ENCODE peak calls at places on chromosomes 3 and 15, in seven cellular contexts. Z, D, O, C, N, W and L are unnamed samples.

GRCh38 chr15:50164458-50164857 is 17.5 kb upstream of the SLC27A2 start:
- DNase-seq in D (no peak), O (no peak), C (no peak), N (no peak), W (no peak), Z (no peak), L (no peak)

GRCh38 chr15:61228025-61228901 is 839 bp downstream of the RORA start:
- DNase-seq in C (peak), O (no peak), Z (peak), W (peak), D (peak), N (peak), L (no peak)

GRCh38 chr3:98986073-98986472 is 84.6 kb upstream of the DCBLD2 start:
- DNase-seq in N (peak), C (peak), D (peak), Z (no peak), W (peak), O (no peak), L (peak)

GRCh38 chr3:55488398-55489055 is 1.4 kb upstream of the WNT5A start:
- DNase-seq in Z (peak), C (peak), N (peak), O (peak), W (no peak), D (peak), L (peak)

GRCh38 chr3:88589131-88589530 is 439.4 kb downstream of the C3orf38 start:
- DNase-seq in Z (no peak), N (peak), W (no peak), D (no peak), O (no peak), C (no peak), L (no peak)

GRCh38 chr3:71421475-71421819 is 162.1 kb downstream of the FOXP1 start:
- DNase-seq in C (no peak), N (no peak), W (no peak), D (no peak), Z (no peak), O (no peak), L (no peak)

GRCh38 chr3:11297126-11297525 is 24.9 kb downstream of the ATG7 start:
- DNase-seq in D (no peak), O (no peak), C (no peak), N (no peak), W (no peak), Z (no peak), L (no peak)

GRCh38 chr3:107969994-107970896 is 120.6 kb downstream of the CD47 start:
- DNase-seq in W (no peak), O (no peak), Z (no peak), D (no peak), C (peak), N (no peak), L (no peak)

GRCh38 chr15:101439285-101439919 is 50.1 kb downstream of the PCSK6 start:
- DNase-seq in D (no peak), C (no peak), N (no peak), Z (no peak), W (no peak), O (no peak), L (peak)

GRCh38 chr15:37204698-37205097 is 104.3 kb upstream of the MEIS2 start:
- DNase-seq in O (no peak), N (no peak), D (no peak), C (no peak), W (no peak), Z (no peak), L (no peak)

GRCh38 chr15:66866651-66867050 is 164.6 kb downstream of the SMAD6 start:
- DNase-seq in Z (no peak), D (no peak), W (no peak), C (no peak), N (no peak), O (no peak), L (no peak)

GRCh38 chr15:31217566-31218270 is 108.9 kb upstream of the KLF13 start:
- DNase-seq in N (no peak), O (no peak), W (no peak), D (no peak), Z (no peak), C (no peak), L (no peak)

GRCh38 chr15:80550910-80551265 is 144.2 kb upstream of the ABHD17C start:
- DNase-seq in Z (no peak), W (no peak), O (no peak), C (peak), D (no peak), N (no peak), L (no peak)

GRCh38 chr3:30638685-30639412 is 32.4 kb downstream of the TGFBR2 start:
- DNase-seq in C (no peak), Z (no peak), O (no peak), W (peak), D (no peak), N (no peak), L (no peak)

GRCh38 chr3:17544632-17545031 is 197.8 kb downstream of the TBC1D5 start:
- DNase-seq in O (no peak), Z (no peak), D (no peak), W (no peak), C (peak), N (no peak), L (no peak)

GRCh38 chr15:66701422-66702034 is 508 bp upstream of the SMAD6 start:
- DNase-seq in Z (peak), W (peak), N (peak), D (no peak), C (no peak), O (peak), L (peak)

GRCh38 chr3:60355825-60356224 is 895.4 kb downstream of the FHIT start:
- DNase-seq in D (no peak), O (no peak), Z (no peak), C (no peak), N (no peak), W (no peak), L (no peak)

GRCh38 chr15:67850336-67850735 is 10.5 kb upstream of the RNU6-1 start:
- DNase-seq in N (no peak), D (no peak), O (no peak), C (no peak), Z (no peak), W (no peak), L (no peak)

GRCh38 chr3:33218072-33218445 is 551 bp downstream of the SUSD5 start:
- DNase-seq in D (no peak), N (peak), Z (no peak), C (no peak), O (no peak), W (no peak), L (no peak)

GRCh38 chr3:130243808-130244207 is 101.7 kb upstream of the COL6A5 start:
- DNase-seq in D (no peak), C (no peak), N (no peak), W (no peak), O (no peak), Z (no peak), L (no peak)

GRCh38 chr3:48694610-48695051 is 8.9 kb upstream of the NCKIPSD start:
- DNase-seq in N (no peak), W (no peak), Z (no peak), O (peak), D (no peak), C (peak), L (no peak)

GRCh38 chr15:99169769-99170311 is 65.0 kb downstream of the SYNM start:
- DNase-seq in Z (no peak), O (no peak), N (no peak), D (no peak), W (no peak), C (peak), L (no peak)

GRCh38 chr3:106593381-106593780 is 724.6 kb upstream of the CBLB start:
- DNase-seq in D (no peak), C (no peak), O (no peak), Z (no peak), N (no peak), W (no peak), L (no peak)

GRCh38 chr3:143358155-143358792 is 238.7 kb downstream of the CHST2 start:
- DNase-seq in Z (no peak), O (no peak), W (no peak), N (no peak), D (no peak), C (no peak), L (no peak)

GRCh38 chr3:41329881-41330280 is 130.6 kb downstream of the CTNNB1 start:
- DNase-seq in O (no peak), D (no peak), W (no peak), Z (no peak), N (no peak), C (no peak), L (no peak)

GRCh38 chr3:184110316-184110725 is 13.5 kb downstream of the HTR3E start:
- DNase-seq in O (no peak), Z (no peak), N (peak), W (no peak), D (peak), C (peak), L (no peak)

GRCh38 chr3:189908646-189909045 is 212.1 kb downstream of the P3H2 start:
- DNase-seq in Z (no peak), D (no peak), W (no peak), N (peak), C (peak), O (no peak), L (no peak)

GRCh38 chr15:42155546-42156265 is 730 bp downstream of the PLA2G4F start:
- DNase-seq in Z (no peak), W (no peak), C (no peak), O (peak), D (no peak), N (no peak), L (peak)

GRCh38 chr3:193452338-193452737 is 73.8 kb upstream of the ATP13A5 start:
- DNase-seq in N (peak), D (no peak), W (no peak), O (no peak), Z (no peak), C (no peak), L (no peak)

GRCh38 chr15:48695088-48695834 is 49.8 kb upstream of the FBN1 start:
- DNase-seq in W (no peak), N (no peak), C (peak), Z (no peak), D (no peak), O (no peak), L (no peak)

GRCh38 chr3:101195951-101196713 is 124.2 kb downstream of the IMPG2 start:
- DNase-seq in C (peak), N (peak), D (no peak), O (no peak), W (no peak), Z (peak), L (peak)

GRCh38 chr15:57911247-57911646 is 154.3 kb downstream of the ALDH1A2 start:
- DNase-seq in D (no peak), W (no peak), Z (no peak), C (no peak), O (no peak), N (no peak), L (no peak)

GRCh38 chr15:99616773-99617342 is 51.1 kb downstream of the MEF2A start:
- DNase-seq in O (no peak), D (no peak), C (no peak), W (no peak), Z (no peak), N (no peak), L (no peak)

GRCh38 chr3:118641608-118642007 is 393.0 kb downstream of the IGSF11 start:
- DNase-seq in D (peak), N (peak), O (no peak), C (no peak), W (peak), Z (peak), L (peak)

GRCh38 chr3:61809879-61810278 is 248.5 kb downstream of the PTPRG start:
- DNase-seq in N (no peak), O (peak), Z (no peak), D (no peak), W (no peak), C (no peak), L (no peak)

GRCh38 chr3:106792716-106793115 is 584.5 kb upstream of the CCDC54 start:
- DNase-seq in N (no peak), D (no peak), W (no peak), C (peak), Z (no peak), O (no peak), L (no peak)

GRCh38 chr15:82918607-82919230 is 33.8 kb downstream of the HOMER2 start:
- DNase-seq in D (no peak), Z (no peak), C (no peak), W (no peak), O (no peak), N (no peak), L (no peak)

GRCh38 chr3:27368831-27369607 is at the start of gene NEK10:
- DNase-seq in N (peak), Z (peak), D (peak), W (peak), C (peak), O (peak), L (peak)

GRCh38 chr3:96214941-96215340 is 599.5 kb upstream of the EPHA6 start:
- DNase-seq in C (no peak), W (no peak), D (no peak), O (no peak), N (no peak), Z (no peak), L (no peak)

GRCh38 chr3:96209703-96210102 is 604.7 kb upstream of the EPHA6 start:
- DNase-seq in W (no peak), C (no peak), O (no peak), N (no peak), D (no peak), Z (no peak), L (no peak)

DNA sequence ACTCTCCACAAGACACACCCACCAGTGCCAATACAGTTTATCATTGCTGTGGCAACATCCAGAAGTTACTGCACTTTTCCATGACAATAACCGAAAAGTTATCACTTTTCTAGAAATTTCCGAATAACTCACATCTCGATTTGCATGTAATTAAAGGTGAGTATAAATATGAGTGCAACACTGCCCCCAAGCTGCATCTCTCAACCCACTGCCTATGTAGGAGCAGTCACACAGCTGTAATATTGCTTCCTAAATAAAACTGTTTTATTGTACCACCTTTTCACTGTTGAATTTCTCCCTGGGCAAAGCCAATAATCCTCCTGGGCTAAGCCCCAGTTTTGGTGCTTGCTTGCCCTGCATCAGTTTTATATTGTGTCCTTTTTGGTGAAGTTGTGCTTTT is 601.0 kb upstream of the EPHA6 start:
- DNase-seq in O (no peak), N (no peak), C (no peak), D (no peak), Z (no peak), W (no peak), L (no peak)
- TF ChIP-seq CTCF in O (no peak), N (no peak), C (no peak), D (no peak), Z (no peak), W (no peak), L (no peak)

DNA sequence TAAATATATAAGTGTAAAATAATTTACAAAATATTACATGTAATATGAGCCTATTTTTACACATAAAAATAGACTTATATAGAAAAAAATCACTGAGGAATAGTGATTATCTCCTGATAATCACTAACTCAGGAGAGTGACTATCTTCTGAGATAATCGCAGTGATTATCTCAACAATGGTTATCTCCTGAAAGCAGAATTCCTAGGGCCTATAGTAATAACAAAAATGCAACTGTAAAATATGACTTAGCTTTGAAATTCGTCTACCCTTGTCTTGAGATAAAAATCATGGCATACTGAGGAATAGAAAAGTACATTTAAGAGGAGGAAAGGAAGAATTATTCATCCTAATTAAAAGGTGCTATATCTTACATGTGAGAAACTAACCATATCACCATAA is 117.0 kb upstream of the ASB14 start:
- DNase-seq in C (no peak), Z (no peak), W (no peak), N (no peak), O (no peak), D (no peak), L (no peak)
- TF ChIP-seq CTCF in C (no peak), Z (no peak), W (no peak), N (no peak), O (no peak), D (no peak), L (no peak)

GRCh38 chr3:152834354-152835310 is at the start of gene P2RY1:
- DNase-seq in D (peak), C (peak), Z (peak), N (peak), O (peak), W (peak), L (peak)
- TF ChIP-seq CTCF in D (peak), C (no peak), Z (no peak), N (no peak), O (no peak), W (no peak), L (no peak)

DNA sequence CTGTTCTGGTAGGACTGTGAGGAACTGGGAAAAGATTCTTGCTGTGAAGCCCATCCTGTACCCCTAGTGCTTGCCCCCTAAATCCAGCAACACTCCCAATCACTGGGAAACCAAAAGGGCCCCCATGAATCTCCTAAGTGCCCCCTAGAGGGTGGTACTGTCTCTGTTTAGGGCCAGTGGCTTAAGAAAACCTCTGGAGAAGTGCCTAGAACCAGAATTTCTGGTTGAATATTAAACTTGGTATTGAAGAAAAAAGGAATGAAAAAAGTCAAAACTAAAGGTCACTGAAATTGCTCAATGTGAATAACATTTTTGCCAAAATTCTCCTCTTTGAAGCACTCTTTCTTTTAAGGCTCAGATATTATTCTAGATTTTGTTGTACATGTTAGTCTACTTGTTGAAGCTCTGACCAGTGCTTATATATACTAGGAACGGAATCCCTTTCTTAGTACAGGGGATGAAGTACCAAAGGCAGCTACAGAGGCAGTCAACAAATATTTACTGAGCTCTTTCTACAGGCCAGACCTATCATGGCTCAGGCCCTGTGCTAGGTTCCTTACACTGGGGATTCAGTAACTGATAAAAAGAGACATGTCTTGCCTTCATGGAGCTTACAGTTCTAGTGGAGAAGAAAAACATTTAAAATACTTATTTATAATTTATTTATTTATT is 138.8 kb downstream of the MYLK start:
- DNase-seq in N (no peak), W (no peak), O (no peak), D (no peak), Z (no peak), C (no peak), L (peak)
- TF ChIP-seq CTCF in N (peak), W (no peak), O (no peak), D (peak), Z (no peak), C (no peak), L (peak)

DNA sequence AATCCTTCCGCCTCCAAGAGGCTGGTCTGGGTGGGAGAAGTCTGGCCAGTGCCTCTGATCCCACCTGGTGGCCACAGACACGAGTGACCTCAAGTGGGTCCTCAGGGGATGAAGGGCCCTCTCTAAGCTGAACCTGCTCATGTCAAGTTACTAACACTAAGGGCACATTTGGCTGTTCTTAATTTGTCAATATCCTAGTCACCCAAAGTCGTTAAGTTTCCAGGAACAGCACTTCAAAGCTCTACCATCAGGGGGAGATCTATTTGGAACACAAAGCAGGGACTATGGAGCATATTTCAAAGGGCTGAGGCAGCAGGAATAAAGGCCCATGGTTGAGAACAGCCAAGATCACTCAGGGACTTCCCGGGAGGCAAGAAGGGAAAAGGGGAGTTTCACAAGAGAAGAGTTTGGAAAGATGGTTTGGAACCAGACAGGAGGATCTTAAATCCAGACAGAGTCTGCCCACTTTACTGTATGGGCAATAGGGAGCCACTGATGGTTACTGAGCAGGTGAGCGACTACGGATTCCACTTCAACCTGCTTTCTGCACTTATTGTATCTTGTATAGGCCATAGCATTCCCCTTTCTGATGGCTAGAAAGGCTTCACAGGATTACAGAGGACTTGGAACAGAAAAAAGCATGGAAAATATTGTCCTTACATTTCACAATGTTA is 13.7 kb downstream of the OXTR start:
- DNase-seq in O (no peak), Z (no peak), D (peak), W (no peak), N (no peak), C (no peak), L (peak)
- TF ChIP-seq CTCF in O (no peak), Z (no peak), D (peak), W (peak), N (peak), C (peak), L (peak)

GRCh38 chr3:47664519-47664918 is 85.9 kb upstream of the CSPG5 start:
- DNase-seq in Z (no peak), C (no peak), D (no peak), N (peak), O (no peak), W (no peak), L (peak)
- TF ChIP-seq CTCF in Z (no peak), C (peak), D (peak), N (peak), O (no peak), W (no peak), L (peak)

DNA sequence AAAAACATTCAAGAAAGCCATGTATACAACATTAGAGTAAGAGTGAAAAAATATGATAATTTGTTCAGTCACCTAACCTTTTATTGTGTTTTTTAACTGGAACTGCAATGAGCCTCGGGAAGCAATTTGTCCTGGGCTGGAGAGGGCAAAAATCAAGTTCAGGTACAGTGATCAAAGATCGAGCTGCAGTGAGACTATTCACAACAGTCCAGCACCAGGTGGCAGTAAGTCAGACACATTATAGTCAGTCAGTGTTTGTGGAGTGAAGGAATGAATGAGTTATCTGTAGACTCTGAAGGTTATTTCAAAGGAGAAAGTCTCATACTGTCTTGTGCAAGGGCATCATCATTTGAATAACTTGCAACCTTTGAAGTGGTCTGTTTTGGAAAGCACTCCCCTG is 116.6 kb downstream of the CHDH start:
- DNase-seq in N (no peak), W (no peak), C (no peak), O (no peak), D (no peak), Z (no peak), L (peak)
- TF ChIP-seq CTCF in N (no peak), W (no peak), C (no peak), O (no peak), D (peak), Z (peak), L (no peak)